ENCODE peak calls at places on chromosomes 4 and X, in eight cellular contexts. One of them, this sample, is unnamed.

GRCh38 chrX:108304210-108304609 is 134.0 kb downstream of the COL4A6 start:
- DNase-seq in AML-193: peak
- DNase-seq in hepatocyte: no peak
- DNase-seq in CD4-positive, alpha-beta T cell: no peak
- DNase-seq in midbrain: no peak
- DNase-seq in OCI-LY7: peak
- DNase-seq in stimulated activated CD4-positive, alpha-beta T cell treated with anti-CD3 and anti-CD28 coated beads, Interleukin-2, amount 100 ng/mL, for 48 hours: no peak
- DNase-seq in neuronal stem cell: no peak
- DNase-seq in this sample: no peak

GRCh38 chrX:38891641-38892413 is 90.6 kb downstream of the MID1IP1 start:
- DNase-seq in AML-193: no peak
- DNase-seq in stimulated activated CD4-positive, alpha-beta T cell treated with anti-CD3 and anti-CD28 coated beads, Interleukin-2, amount 100 ng/mL, for 48 hours: peak
- DNase-seq in hepatocyte: no peak
- DNase-seq in CD4-positive, alpha-beta T cell: no peak
- DNase-seq in midbrain: no peak
- DNase-seq in neuronal stem cell: no peak
- DNase-seq in OCI-LY7: peak
- DNase-seq in this sample: no peak

GRCh38 chr4:88752754-88753153 is 55.1 kb upstream of the NAP1L5 start:
- DNase-seq in midbrain: no peak
- DNase-seq in CD4-positive, alpha-beta T cell: no peak
- DNase-seq in OCI-LY7: no peak
- DNase-seq in AML-193: no peak
- DNase-seq in stimulated activated CD4-positive, alpha-beta T cell treated with anti-CD3 and anti-CD28 coated beads, Interleukin-2, amount 100 ng/mL, for 48 hours: no peak
- DNase-seq in neuronal stem cell: no peak
- DNase-seq in hepatocyte: no peak
- DNase-seq in this sample: no peak

GRCh38 chrX:48794340-48794920 is 7.4 kb upstream of the HDAC6 start:
- DNase-seq in stimulated activated CD4-positive, alpha-beta T cell treated with anti-CD3 and anti-CD28 coated beads, Interleukin-2, amount 100 ng/mL, for 48 hours: no peak
- DNase-seq in CD4-positive, alpha-beta T cell: no peak
- DNase-seq in AML-193: no peak
- DNase-seq in OCI-LY7: no peak
- DNase-seq in neuronal stem cell: no peak
- DNase-seq in hepatocyte: no peak
- DNase-seq in midbrain: no peak
- DNase-seq in this sample: no peak

GRCh38 chr4:2469192-2469984 is 482 bp downstream of the RNF4 start:
- DNase-seq in AML-193: peak
- DNase-seq in CD4-positive, alpha-beta T cell: peak
- DNase-seq in hepatocyte: peak
- DNase-seq in OCI-LY7: peak
- DNase-seq in midbrain: no peak
- DNase-seq in stimulated activated CD4-positive, alpha-beta T cell treated with anti-CD3 and anti-CD28 coated beads, Interleukin-2, amount 100 ng/mL, for 48 hours: peak
- DNase-seq in neuronal stem cell: peak
- DNase-seq in this sample: peak

GRCh38 chr4:1508161-1509160 is 102.2 kb upstream of the NKX1-1 start:
- DNase-seq in neuronal stem cell: no peak
- DNase-seq in AML-193: no peak
- DNase-seq in CD4-positive, alpha-beta T cell: no peak
- DNase-seq in OCI-LY7: no peak
- DNase-seq in midbrain: no peak
- DNase-seq in hepatocyte: no peak
- DNase-seq in stimulated activated CD4-positive, alpha-beta T cell treated with anti-CD3 and anti-CD28 coated beads, Interleukin-2, amount 100 ng/mL, for 48 hours: no peak
- DNase-seq in this sample: no peak

GRCh38 chr4:40586729-40587128 is 42.9 kb downstream of the RBM47 start:
- DNase-seq in hepatocyte: no peak
- DNase-seq in AML-193: no peak
- DNase-seq in CD4-positive, alpha-beta T cell: no peak
- DNase-seq in midbrain: no peak
- DNase-seq in stimulated activated CD4-positive, alpha-beta T cell treated with anti-CD3 and anti-CD28 coated beads, Interleukin-2, amount 100 ng/mL, for 48 hours: no peak
- DNase-seq in OCI-LY7: no peak
- DNase-seq in neuronal stem cell: no peak
- DNase-seq in this sample: no peak

GRCh38 chrX:38379088-38379487 is 26.7 kb downstream of the OTC start:
- DNase-seq in OCI-LY7: no peak
- DNase-seq in CD4-positive, alpha-beta T cell: no peak
- DNase-seq in stimulated activated CD4-positive, alpha-beta T cell treated with anti-CD3 and anti-CD28 coated beads, Interleukin-2, amount 100 ng/mL, for 48 hours: no peak
- DNase-seq in AML-193: no peak
- DNase-seq in hepatocyte: no peak
- DNase-seq in midbrain: no peak
- DNase-seq in neuronal stem cell: no peak
- DNase-seq in this sample: no peak

GRCh38 chr4:170990989-170991589 is 822.1 kb upstream of the GALNTL6 start:
- DNase-seq in AML-193: peak
- DNase-seq in stimulated activated CD4-positive, alpha-beta T cell treated with anti-CD3 and anti-CD28 coated beads, Interleukin-2, amount 100 ng/mL, for 48 hours: no peak
- DNase-seq in OCI-LY7: peak
- DNase-seq in CD4-positive, alpha-beta T cell: no peak
- DNase-seq in midbrain: no peak
- DNase-seq in neuronal stem cell: peak
- DNase-seq in hepatocyte: peak
- DNase-seq in this sample: peak